ENCODE peak calls at places on chromosomes 1 and 21, in seven cellular contexts. O is neural progenitor cell, K is PC-3, X is GM23248, T is MM.1S, U is hepatocyte, A is HCT116. M is an unnamed sample. For H3K79me2, the result is how much of the 10 kb centered on the place peaks cover.

GRCh38 chr1:81654147-81654546 is 146.6 kb upstream of the ADGRL2 start:
- DNase-seq in O (no peak), K (peak), X (peak), T (no peak), U (no peak), A (no peak), M (no peak)

GRCh38 chr1:76006234-76006633 is 68.3 kb upstream of the ST6GALNAC3 start:
- DNase-seq in O (no peak), K (peak), X (peak), T (no peak), U (peak), A (no peak), M (no peak)

GRCh38 chr1:199020904-199021303 is 382.1 kb downstream of the PTPRC start:
- DNase-seq in O (no peak), K (no peak), X (no peak), T (no peak), U (no peak), A (no peak), M (no peak)

GRCh38 chr1:99662581-99663208 is 16.8 kb downstream of the PALMD start:
- DNase-seq in O (peak), K (peak), X (peak), T (no peak), U (no peak), A (no peak), M (no peak)

GRCh38 chr1:55039342-55040082 is at the start of gene PCSK9:
- DNase-seq in O (peak), K (peak), X (peak), T (no peak), U (peak), A (peak), M (peak)

GRCh38 chr1:172957491-172957890 is 93.2 kb downstream of the TNFSF18 start:
- DNase-seq in O (no peak), K (no peak), X (no peak), T (no peak), U (no peak), A (no peak), M (no peak)

GRCh38 chr1:30936541-30937171 is 28.1 kb upstream of the SDC3 start:
- DNase-seq in O (no peak), K (no peak), X (peak), T (no peak), U (no peak), A (no peak), M (no peak)

GRCh38 chr1:85607126-85607912 is 26.8 kb downstream of the CCN1 start:
- DNase-seq in O (peak), K (peak), X (peak), T (no peak), U (peak), A (peak), M (peak)

GRCh38 chr1:155455588-155456195 is 106.9 kb downstream of the ASH1L start:
- DNase-seq in O (peak), K (no peak), X (peak), T (no peak), U (no peak), A (no peak), M (no peak)

GRCh38 chr1:164440222-164440621 is 118.8 kb upstream of the PBX1 start:
- DNase-seq in O (peak), K (peak), X (peak), T (peak), U (peak), A (no peak), M (peak)

GRCh38 chr1:83882906-83883305 is 116.0 kb downstream of the TTLL7 start:
- DNase-seq in O (peak), K (peak), X (peak), T (no peak), U (peak), A (peak), M (peak)

GRCh38 chr1:17819129-17819802 is 64.1 kb downstream of the ACTL8 start:
- DNase-seq in O (peak), K (no peak), X (no peak), T (no peak), U (no peak), A (no peak), M (no peak)

GRCh38 chr21:35232545-35233176 is 183.6 kb upstream of the RUNX1 start:
- DNase-seq in O (no peak), K (peak), X (peak), T (no peak), U (peak), A (peak), M (no peak)

GRCh38 chr1:178137238-178137637 is 43.3 kb downstream of the RASAL2 start:
- DNase-seq in O (no peak), K (no peak), X (peak), T (no peak), U (no peak), A (no peak), M (no peak)

GRCh38 chr1:101567582-101568189 is 330.9 kb downstream of the S1PR1 start:
- DNase-seq in O (peak), K (peak), X (peak), T (peak), U (peak), A (peak), M (peak)

GRCh38 chr1:58443986-58444603 is 102.4 kb downstream of the OMA1 start:
- DNase-seq in O (no peak), K (no peak), X (peak), T (no peak), U (no peak), A (no peak), M (no peak)

GRCh38 chr1:217605390-217605789 is 25.5 kb downstream of the GPATCH2 start:
- DNase-seq in O (no peak), K (no peak), X (no peak), T (no peak), U (no peak), A (no peak), M (no peak)

GRCh38 chr1:68010094-68010493 is 40.3 kb downstream of the DIRAS3 start:
- DNase-seq in O (no peak), K (peak), X (peak), T (no peak), U (peak), A (peak), M (peak)

GRCh38 chr1:18816808-18817207 is 42.7 kb downstream of the TAS1R2 start:
- DNase-seq in O (no peak), K (no peak), X (no peak), T (no peak), U (no peak), A (no peak), M (no peak)

GRCh38 chr1:112110031-112110430 is 120.6 kb upstream of the KCND3 start:
- DNase-seq in O (no peak), K (no peak), X (no peak), T (no peak), U (no peak), A (no peak), M (no peak)

GRCh38 chr1:207031632-207032258 is 811 bp downstream of the C1orf116 start:
- DNase-seq in O (no peak), K (peak), X (no peak), T (no peak), U (no peak), A (no peak), M (no peak)

GRCh38 chr1:70992521-70992920 is 55.1 kb downstream of the PTGER3 start:
- DNase-seq in O (no peak), K (no peak), X (no peak), T (no peak), U (no peak), A (no peak), M (no peak)

GRCh38 chr1:185739967-185740366 is 5.8 kb downstream of the HMCN1 start:
- DNase-seq in O (no peak), K (no peak), X (peak), T (no peak), U (no peak), A (no peak), M (no peak)

GRCh38 chr1:119713538-119714456 is 2.1 kb downstream of the PHGDH start:
- DNase-seq in O (peak), K (peak), X (peak), T (no peak), U (peak), A (no peak), M (peak)

GRCh38 chr1:81801032-81801833 is 499 bp downstream of the ADGRL2 start:
- DNase-seq in O (peak), K (peak), X (peak), T (peak), U (peak), A (no peak), M (peak)

GRCh38 chr21:32772281-32773047 is 909 bp upstream of the PAXBP1 start:
- DNase-seq in O (peak), K (peak), X (peak), T (peak), U (peak), A (no peak), M (peak)

GRCh38 chr1:38250356-38250755 is 203.8 kb upstream of the POU3F1 start:
- DNase-seq in O (no peak), K (no peak), X (no peak), T (no peak), U (no peak), A (no peak), M (no peak)

GRCh38 chr1:171233183-171233582 is 15.1 kb upstream of the FMO1 start:
- DNase-seq in O (no peak), K (no peak), X (no peak), T (peak), U (no peak), A (no peak), M (no peak)

GRCh38 chr1:3409737-3410434 is 44.6 kb upstream of the ARHGEF16 start:
- DNase-seq in O (peak), K (peak), X (peak), T (no peak), U (peak), A (no peak), M (peak)

DNA sequence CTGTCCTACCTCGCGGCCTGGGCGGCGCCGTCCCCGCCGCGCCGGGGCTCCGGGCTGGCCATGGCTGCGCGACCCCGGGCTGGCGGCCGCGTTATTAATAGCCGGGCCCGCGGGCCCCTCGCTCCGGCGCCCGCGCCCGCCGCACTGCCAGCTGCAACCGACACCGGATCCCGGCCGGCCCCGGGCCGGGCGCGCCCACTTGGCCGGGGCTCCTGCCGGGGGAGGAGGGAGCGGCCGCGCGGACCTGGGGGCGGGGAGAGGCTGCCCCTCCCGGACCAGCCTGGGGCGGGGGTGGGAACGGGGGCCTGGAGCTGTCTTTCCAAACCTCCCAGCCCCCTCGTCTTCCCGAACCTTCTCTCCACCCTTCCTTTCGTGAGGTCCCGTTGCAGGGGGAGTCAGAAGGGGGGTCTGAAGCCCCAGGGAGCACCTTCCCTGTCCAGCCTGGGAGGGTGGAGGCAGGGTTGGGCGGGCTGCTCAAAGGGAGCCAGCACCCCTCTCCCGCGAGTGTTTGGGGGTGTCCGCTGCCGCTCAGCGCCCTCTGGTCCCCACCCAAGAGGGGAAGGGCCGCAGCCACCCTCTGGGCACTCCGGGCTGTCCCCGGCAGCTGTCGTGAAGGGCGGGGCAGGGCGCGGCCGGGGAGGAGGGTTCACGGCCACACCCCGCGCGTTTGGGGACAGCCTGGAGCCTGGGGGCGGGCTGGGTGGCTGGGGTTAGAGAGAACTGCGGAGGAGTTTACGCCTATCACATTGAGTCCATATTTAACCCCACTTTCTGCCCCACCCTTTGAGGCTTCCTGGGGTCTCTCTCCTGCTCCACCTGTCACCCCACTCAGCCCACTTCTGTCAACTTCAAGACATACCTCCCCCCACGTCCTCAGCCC is at the start of gene SYNC:
- DNase-seq in O (peak), K (peak), X (peak), T (no peak), U (peak), A (no peak), M (peak)
- TF ChIP-seq EZH2 in O (peak), K (no peak), X (no peak), T (no peak), U (no peak), A (no peak), M (no peak)

DNA sequence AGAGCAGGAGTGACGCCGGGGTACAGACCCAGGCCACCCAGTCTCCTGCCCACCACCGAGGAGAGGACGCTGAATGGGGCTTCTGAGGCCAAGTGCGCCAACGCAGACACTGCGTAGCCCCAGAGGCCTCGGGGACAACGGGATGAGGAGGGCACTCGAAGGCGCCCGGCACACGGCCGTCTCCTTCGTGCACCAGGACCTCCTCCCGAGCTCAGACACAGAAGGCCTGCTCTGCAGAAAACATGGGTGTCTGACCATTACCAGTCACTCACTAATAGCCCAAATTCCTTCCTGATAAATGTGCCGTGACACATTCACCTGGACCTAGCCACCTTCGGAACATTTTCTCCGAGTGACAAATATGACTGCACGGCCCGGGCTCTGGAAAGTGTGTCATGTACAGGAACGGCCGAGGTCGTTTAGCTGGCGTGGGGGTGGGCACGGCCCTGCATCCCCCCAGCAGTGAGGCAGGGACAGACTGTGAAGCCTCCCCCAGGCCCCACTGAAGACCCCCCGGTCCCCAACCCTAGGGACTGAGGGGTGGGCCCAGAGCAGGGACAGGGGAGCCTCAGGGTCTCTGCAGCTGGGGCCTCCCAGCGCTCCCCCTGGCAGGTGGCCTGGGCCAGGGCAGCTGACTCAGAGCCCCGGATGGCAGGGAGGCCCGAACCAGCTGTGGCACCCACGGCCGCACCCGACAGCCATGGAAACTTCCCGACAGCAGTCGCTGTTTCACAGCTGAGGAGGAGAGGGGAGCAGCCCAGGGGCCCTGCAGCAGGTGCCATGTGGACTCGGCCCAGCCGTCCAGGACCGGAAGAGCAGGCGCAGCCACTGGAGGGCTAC is 16.7 kb upstream of the COL6A2 start:
- DNase-seq in O (no peak), K (peak), X (peak), T (no peak), U (peak), A (no peak), M (no peak)
- TF ChIP-seq EZH2phosphoT487 in O (no peak), K (no peak), X (no peak), T (no peak), U (no peak), A (no peak), M (no peak)

GRCh38 chr1:246564839-246565750 is 966 bp downstream of the TFB2M start:
- DNase-seq in O (peak), K (peak), X (peak), T (no peak), U (no peak), A (no peak), M (no peak)

GRCh38 chr1:246565751-246566127 is 322 bp downstream of the TFB2M start:
- DNase-seq in O (peak), K (peak), X (peak), T (no peak), U (no peak), A (no peak), M (peak)

GRCh38 chr1:246567258-246568235 is 1.3 kb downstream of the CNST start:
- DNase-seq in O (peak), K (peak), X (peak), T (peak), U (peak), A (no peak), M (peak)

GRCh38 chr1:246566808-246567154 is 525 bp downstream of the CNST start:
- DNase-seq in O (no peak), K (peak), X (no peak), T (peak), U (no peak), A (no peak), M (no peak)

GRCh38 chr1:246566128-246566807 is at the start of the genes CNST and TFB2M:
- DNase-seq in O (peak), K (peak), X (peak), T (peak), U (peak), A (peak), M (peak)
- H3K79me2 ChIP-seq in O (half or more), K (half or more), X (half or more), T (half or more), U (half or more), A (half or more), M (half or more)

GRCh38 chr1:212607924-212608208 is 695 bp upstream of the ATF3 start:
- DNase-seq in O (no peak), K (no peak), X (peak), T (no peak), U (no peak), A (no peak), M (no peak)
- TF ChIP-seq EZH2 in O (no peak), K (no peak), X (peak), T (no peak), U (no peak), A (no peak), M (no peak)

GRCh38 chr1:110293601-110294104 is 45.5 kb upstream of the RBM15 start:
- DNase-seq in O (no peak), K (no peak), X (no peak), T (no peak), U (no peak), A (no peak), M (no peak)
- TF ChIP-seq EZH2phosphoT487 in O (no peak), K (no peak), X (no peak), T (no peak), U (no peak), A (no peak), M (no peak)

GRCh38 chr21:41477641-41478318 is 30.2 kb downstream of the TMPRSS2 start:
- DNase-seq in O (peak), K (no peak), X (no peak), T (peak), U (no peak), A (no peak), M (peak)
- H3K79me2 ChIP-seq in O (under half), K (under half), X (under half), T (under half), U (under half), A (under half), M (under half)